ENCODE peak calls at places on chromosomes 1 and 21, in five cellular contexts. O is WTC11, W is cardiac fibroblast, Z is Peyer's patch, I is dorsolateral prefrontal cortex. F is an unnamed sample.

GRCh38 chr1:58422436-58422835 is 124.1 kb downstream of the OMA1 start:
- DNase-seq in O (no peak), W (no peak), Z (no peak), I (no peak), F (no peak)

GRCh38 chr1:173476197-173476663 is 905 bp upstream of the PRDX6 start:
- DNase-seq in O (no peak), W (no peak), Z (no peak), I (no peak), F (peak)

GRCh38 chr1:207029991-207030521 is 2.5 kb downstream of the C1orf116 start:
- DNase-seq in O (no peak), W (no peak), Z (no peak), I (no peak), F (no peak)

GRCh38 chr1:43644558-43644957 is 5.4 kb upstream of the KDM4A start:
- DNase-seq in O (no peak), W (no peak), Z (no peak), I (no peak), F (no peak)

GRCh38 chr1:66350001-66350547 is 183.9 kb upstream of the SGIP1 start:
- DNase-seq in O (no peak), W (peak), Z (no peak), I (no peak), F (no peak)

GRCh38 chr1:154987326-154987725 is 4.2 kb downstream of the FLAD1 start:
- DNase-seq in O (no peak), W (peak), Z (no peak), I (no peak), F (no peak)

GRCh38 chr1:15406911-15407559 is 2.7 kb upstream of the EFHD2 start:
- DNase-seq in O (no peak), W (peak), Z (no peak), I (no peak), F (no peak)

GRCh38 chr21:45318556-45319341 is 31.1 kb upstream of the POFUT2 start:
- DNase-seq in O (no peak), W (peak), Z (peak), I (peak), F (no peak)

GRCh38 chr1:22127248-22127647 is 15.6 kb downstream of the WNT4 start:
- DNase-seq in O (no peak), W (no peak), Z (no peak), I (no peak), F (no peak)

GRCh38 chr21:37994211-37994610 is 78.0 kb upstream of the KCNJ6 start:
- DNase-seq in O (no peak), W (peak), Z (no peak), I (no peak), F (no peak)

GRCh38 chr1:174999926-175000696 is at the start of gene CACYBP:
- DNase-seq in O (no peak), W (peak), Z (no peak), I (peak), F (no peak)

GRCh38 chr21:33425825-33426224 is 22.6 kb downstream of the IFNGR2 start:
- DNase-seq in O (no peak), W (no peak), Z (no peak), I (no peak), F (no peak)

GRCh38 chr1:165773324-165773965 is 4.8 kb upstream of the TMCO1 start:
- DNase-seq in O (no peak), W (peak), Z (no peak), I (no peak), F (no peak)

GRCh38 chr1:116377564-116378529 is 4.8 kb downstream of the ATP1A1 start:
- DNase-seq in O (no peak), W (peak), Z (no peak), I (peak), F (no peak)

F was measured in ecto neural progenitor cell.